ENCODE peak calls at places on chromosomes 12 and 14, in four cellular contexts. G is GM20000, Z is NCI-H748 treated with DMSO at 0.1 percent for 48 hours, A is psoas muscle. D is an unnamed sample.

GRCh38 chr14:102363182-102363952 is 626 bp downstream of the TECPR2 start:
- DNase-seq in G (no peak), Z (peak), A (peak), D (peak)

GRCh38 chr14:74979029-74979428 is 23.6 kb upstream of the PGF start:
- DNase-seq in G (no peak), Z (no peak), A (no peak), D (no peak)

GRCh38 chr14:60561845-60562746 is 53.1 kb downstream of the SIX6 start:
- DNase-seq in G (peak), Z (peak), A (peak), D (peak)

GRCh38 chr14:75452900-75453816 is 25.3 kb downstream of the JDP2 start:
- DNase-seq in G (no peak), Z (no peak), A (peak), D (peak)

GRCh38 chr14:80850197-80850814 is 91.2 kb downstream of the CEP128 start:
- DNase-seq in G (peak), Z (peak), A (no peak), D (peak)

GRCh38 chr12:4771172-4771959 is 51.2 kb downstream of the GALNT8 start:
- DNase-seq in G (no peak), Z (no peak), A (no peak), D (no peak)

GRCh38 chr12:91986084-91986483 is 159.6 kb downstream of the BTG1 start:
- DNase-seq in G (no peak), Z (no peak), A (no peak), D (peak)

GRCh38 chr12:62767506-62767905 is 167.4 kb downstream of the PPM1H start:
- DNase-seq in G (no peak), Z (no peak), A (no peak), D (no peak)

GRCh38 chr14:29749327-29749726 is 178.3 kb downstream of the PRKD1 start:
- DNase-seq in G (no peak), Z (no peak), A (no peak), D (no peak)

GRCh38 chr14:95614335-95614734 is 71.9 kb upstream of the TCL1B start:
- DNase-seq in G (no peak), Z (no peak), A (no peak), D (no peak)

GRCh38 chr12:125221602-125222001 is 156.4 kb downstream of the AACS start:
- DNase-seq in G (no peak), Z (no peak), A (no peak), D (no peak)

GRCh38 chr12:98499668-98500456 is 15.5 kb upstream of the TMPO start:
- DNase-seq in G (no peak), Z (no peak), A (no peak), D (no peak)

GRCh38 chr12:41045509-41045908 is 142.6 kb upstream of the PDZRN4 start:
- DNase-seq in G (no peak), Z (no peak), A (no peak), D (no peak)

GRCh38 chr12:54201001-54201794 is 12.4 kb upstream of the SMUG1 start:
- DNase-seq in G (peak), Z (peak), A (peak), D (peak)

GRCh38 chr12:118052324-118053070 is 8.5 kb downstream of the WSB2 start:
- DNase-seq in G (no peak), Z (no peak), A (peak), D (no peak)

GRCh38 chr12:124273630-124274029 is 21.3 kb upstream of the RFLNA start:
- DNase-seq in G (peak), Z (no peak), A (no peak), D (no peak)

GRCh38 chr12:119036878-119037493 is 55.6 kb downstream of the SRRM4 start:
- DNase-seq in G (peak), Z (peak), A (no peak), D (peak)

GRCh38 chr14:69154779-69155178 is 1.9 kb upstream of the DCAF5 start:
- DNase-seq in G (no peak), Z (no peak), A (no peak), D (no peak)

D was measured in retina.